ENCODE peak calls at places on chromosomes 11 and 22, in four cellular contexts. One of them, this sample, is unnamed.
A peak's percentile ranks its signal among the peaks of the same experiment; 100 is the strongest.

GRCh38 chr11:88208742-88209141 is 33.5 kb upstream of the RAB38 start:
- DNase-seq in AG09319: no peak
- DNase-seq in SJSA1: no peak
- DNase-seq in activated CD4-positive, alpha-beta memory T cell treated with anti-CD3 and anti-CD28 coated beads for 36 hours: no peak
- DNase-seq in this sample: no peak

GRCh38 chr11:68381716-68382115 is 69.3 kb downstream of the LRP5 start:
- DNase-seq in AG09319: no peak
- DNase-seq in SJSA1: no peak
- DNase-seq in activated CD4-positive, alpha-beta memory T cell treated with anti-CD3 and anti-CD28 coated beads for 36 hours: no peak
- DNase-seq in this sample: no peak

GRCh38 chr11:21554284-21554683 is 638.6 kb upstream of the ANO5 start:
- DNase-seq in AG09319: no peak
- DNase-seq in SJSA1: no peak
- DNase-seq in activated CD4-positive, alpha-beta memory T cell treated with anti-CD3 and anti-CD28 coated beads for 36 hours: no peak
- DNase-seq in this sample: no peak

GRCh38 chr22:45777046-45777851 is 105.6 kb downstream of the ATXN10 start:
- DNase-seq in AG09319: no peak
- DNase-seq in SJSA1: peak; percentile 80
- DNase-seq in activated CD4-positive, alpha-beta memory T cell treated with anti-CD3 and anti-CD28 coated beads for 36 hours: no peak
- DNase-seq in this sample: peak; percentile 57

GRCh38 chr11:96964661-96965060 is 574.8 kb downstream of the JRKL start:
- DNase-seq in AG09319: no peak
- DNase-seq in SJSA1: no peak
- DNase-seq in activated CD4-positive, alpha-beta memory T cell treated with anti-CD3 and anti-CD28 coated beads for 36 hours: no peak
- DNase-seq in this sample: no peak

GRCh38 chr22:19799322-19800190 is 39.0 kb downstream of the TBX1 start:
- DNase-seq in AG09319: peak; percentile 91
- DNase-seq in SJSA1: peak; percentile 91
- DNase-seq in activated CD4-positive, alpha-beta memory T cell treated with anti-CD3 and anti-CD28 coated beads for 36 hours: no peak
- DNase-seq in this sample: no peak

GRCh38 chr22:33577862-33578411 is 342.3 kb downstream of the LARGE1 start:
- DNase-seq in AG09319: no peak
- DNase-seq in SJSA1: peak; percentile 12
- DNase-seq in activated CD4-positive, alpha-beta memory T cell treated with anti-CD3 and anti-CD28 coated beads for 36 hours: no peak
- DNase-seq in this sample: no peak

GRCh38 chr11:61960532-61960931 is 6.9 kb downstream of the FTH1 start:
- DNase-seq in AG09319: no peak
- DNase-seq in SJSA1: no peak
- DNase-seq in activated CD4-positive, alpha-beta memory T cell treated with anti-CD3 and anti-CD28 coated beads for 36 hours: peak; percentile 4
- DNase-seq in this sample: no peak

GRCh38 chr22:23064381-23065068 is 5.8 kb upstream of the GNAZ start:
- DNase-seq in AG09319: no peak
- DNase-seq in SJSA1: no peak
- DNase-seq in activated CD4-positive, alpha-beta memory T cell treated with anti-CD3 and anti-CD28 coated beads for 36 hours: peak; percentile 6
- DNase-seq in this sample: no peak

GRCh38 chr22:50530280-50530856 is 556 bp upstream of the TYMP start:
- DNase-seq in AG09319: no peak
- DNase-seq in SJSA1: peak; percentile 65
- DNase-seq in activated CD4-positive, alpha-beta memory T cell treated with anti-CD3 and anti-CD28 coated beads for 36 hours: peak; percentile 76
- DNase-seq in this sample: peak; percentile 69

GRCh38 chr22:22917377-22917776 is 29.8 kb downstream of the IGLL5 start:
- DNase-seq in AG09319: no peak
- DNase-seq in SJSA1: no peak
- DNase-seq in activated CD4-positive, alpha-beta memory T cell treated with anti-CD3 and anti-CD28 coated beads for 36 hours: no peak
- DNase-seq in this sample: no peak

GRCh38 chr11:64339754-64340408 is at the start of gene CCDC88B:
- DNase-seq in AG09319: no peak
- DNase-seq in SJSA1: no peak
- DNase-seq in activated CD4-positive, alpha-beta memory T cell treated with anti-CD3 and anti-CD28 coated beads for 36 hours: peak; percentile 92
- DNase-seq in this sample: no peak

GRCh38 chr11:11607772-11608171 is 14.0 kb downstream of the GALNT18 start:
- DNase-seq in AG09319: no peak
- DNase-seq in SJSA1: no peak
- DNase-seq in activated CD4-positive, alpha-beta memory T cell treated with anti-CD3 and anti-CD28 coated beads for 36 hours: no peak
- DNase-seq in this sample: no peak

GRCh38 chr11:121523581-121524232 is 70.9 kb upstream of the SORL1-AS1 start:
- DNase-seq in AG09319: no peak
- DNase-seq in SJSA1: no peak
- DNase-seq in activated CD4-positive, alpha-beta memory T cell treated with anti-CD3 and anti-CD28 coated beads for 36 hours: no peak
- DNase-seq in this sample: peak; percentile 90

GRCh38 chr11:95443386-95443785 is 212.4 kb upstream of the SESN3 start:
- DNase-seq in AG09319: no peak
- DNase-seq in SJSA1: no peak
- DNase-seq in activated CD4-positive, alpha-beta memory T cell treated with anti-CD3 and anti-CD28 coated beads for 36 hours: peak; percentile 63
- DNase-seq in this sample: no peak

GRCh38 chr11:42200311-42200710 is 740.9 kb upstream of the LRRC4C start:
- DNase-seq in AG09319: no peak
- DNase-seq in SJSA1: no peak
- DNase-seq in activated CD4-positive, alpha-beta memory T cell treated with anti-CD3 and anti-CD28 coated beads for 36 hours: no peak
- DNase-seq in this sample: no peak

GRCh38 chr11:110793556-110793955 is 81.3 kb upstream of the ARHGAP20 start:
- DNase-seq in AG09319: no peak
- DNase-seq in SJSA1: no peak
- DNase-seq in activated CD4-positive, alpha-beta memory T cell treated with anti-CD3 and anti-CD28 coated beads for 36 hours: no peak
- DNase-seq in this sample: no peak

This sample was measured in NCI-H69.